ENCODE peak calls at places on chromosomes 3 and 15, in eight cellular contexts. One of them, this sample, is unnamed.
A peak's percentile ranks its signal among the peaks of the same experiment; 100 is the strongest.

GRCh38 chr3:46713898-46714552 is 3.6 kb downstream of the PRSS50 start:
- DNase-seq in WERI-Rb-1: no peak
- DNase-seq in astrocyte of the spinal cord: no peak
- DNase-seq in lower lobe of right lung: no peak
- DNase-seq in psoas muscle: peak; percentile 40
- DNase-seq in uterus: no peak
- DNase-seq in RWPE2: peak; percentile 58
- DNase-seq in AG09309: no peak
- DNase-seq in this sample: no peak

GRCh38 chr3:99962703-99963102 is 145.0 kb downstream of the CMSS1 start:
- DNase-seq in WERI-Rb-1: no peak
- DNase-seq in astrocyte of the spinal cord: peak; percentile 77
- DNase-seq in lower lobe of right lung: no peak
- DNase-seq in psoas muscle: no peak
- DNase-seq in uterus: no peak
- DNase-seq in RWPE2: no peak
- DNase-seq in AG09309: peak; percentile 72
- DNase-seq in this sample: no peak

GRCh38 chr3:42513121-42513520 is 10.7 kb downstream of the VIPR1 start:
- DNase-seq in WERI-Rb-1: no peak
- DNase-seq in astrocyte of the spinal cord: no peak
- DNase-seq in lower lobe of right lung: peak; percentile 24
- DNase-seq in psoas muscle: no peak
- DNase-seq in uterus: no peak
- DNase-seq in RWPE2: no peak
- DNase-seq in AG09309: no peak
- DNase-seq in this sample: no peak

GRCh38 chr3:16547958-16548357 is 34.5 kb upstream of the RFTN1 start:
- DNase-seq in WERI-Rb-1: no peak
- DNase-seq in astrocyte of the spinal cord: no peak
- DNase-seq in lower lobe of right lung: no peak
- DNase-seq in psoas muscle: no peak
- DNase-seq in uterus: no peak
- DNase-seq in RWPE2: no peak
- DNase-seq in AG09309: no peak
- DNase-seq in this sample: no peak

GRCh38 chr15:90617668-90618097 is 88.0 kb downstream of the CRTC3 start:
- DNase-seq in WERI-Rb-1: no peak
- DNase-seq in astrocyte of the spinal cord: peak; percentile 40
- DNase-seq in lower lobe of right lung: no peak
- DNase-seq in psoas muscle: peak; percentile 76
- DNase-seq in uterus: no peak
- DNase-seq in RWPE2: no peak
- DNase-seq in AG09309: no peak
- DNase-seq in this sample: no peak

GRCh38 chr3:8152826-8153418 is 348.7 kb upstream of the LMCD1 start:
- DNase-seq in WERI-Rb-1: no peak
- DNase-seq in astrocyte of the spinal cord: no peak
- DNase-seq in lower lobe of right lung: no peak
- DNase-seq in psoas muscle: no peak
- DNase-seq in uterus: no peak
- DNase-seq in RWPE2: no peak
- DNase-seq in AG09309: no peak
- DNase-seq in this sample: no peak

GRCh38 chr3:9225268-9225667 is 24.2 kb downstream of the SRGAP3 start:
- DNase-seq in WERI-Rb-1: no peak
- DNase-seq in astrocyte of the spinal cord: no peak
- DNase-seq in lower lobe of right lung: no peak
- DNase-seq in psoas muscle: no peak
- DNase-seq in uterus: no peak
- DNase-seq in RWPE2: no peak
- DNase-seq in AG09309: no peak
- DNase-seq in this sample: no peak

GRCh38 chr15:70149667-70150404 is 52.1 kb upstream of the TLE3 start:
- DNase-seq in WERI-Rb-1: no peak
- DNase-seq in astrocyte of the spinal cord: peak; percentile 50
- DNase-seq in lower lobe of right lung: no peak
- DNase-seq in psoas muscle: no peak
- DNase-seq in uterus: no peak
- DNase-seq in RWPE2: no peak
- DNase-seq in AG09309: no peak
- DNase-seq in this sample: no peak

GRCh38 chr3:115814778-115815380 is 191.6 kb downstream of the GAP43 start:
- DNase-seq in WERI-Rb-1: peak; percentile 69
- DNase-seq in astrocyte of the spinal cord: peak; percentile 80
- DNase-seq in lower lobe of right lung: peak; percentile 62
- DNase-seq in psoas muscle: peak; percentile 74
- DNase-seq in uterus: peak; percentile 72
- DNase-seq in RWPE2: no peak
- DNase-seq in AG09309: no peak
- DNase-seq in this sample: peak; percentile 67

GRCh38 chr3:40079203-40079844 is 230.2 kb upstream of the EIF1B start:
- DNase-seq in WERI-Rb-1: no peak
- DNase-seq in astrocyte of the spinal cord: peak; percentile 70
- DNase-seq in lower lobe of right lung: no peak
- DNase-seq in psoas muscle: no peak
- DNase-seq in uterus: no peak
- DNase-seq in RWPE2: no peak
- DNase-seq in AG09309: peak; percentile 73
- DNase-seq in this sample: no peak

GRCh38 chr3:120113128-120114116 is 19.2 kb upstream of the GSK3B start:
- DNase-seq in WERI-Rb-1: no peak
- DNase-seq in astrocyte of the spinal cord: peak; percentile 63
- DNase-seq in lower lobe of right lung: no peak
- DNase-seq in psoas muscle: no peak
- DNase-seq in uterus: no peak
- DNase-seq in RWPE2: no peak
- DNase-seq in AG09309: no peak
- DNase-seq in this sample: no peak

GRCh38 chr3:45218578-45219390 is 7.3 kb downstream of the TMEM158 start:
- DNase-seq in WERI-Rb-1: no peak
- DNase-seq in astrocyte of the spinal cord: peak; percentile 64
- DNase-seq in lower lobe of right lung: no peak
- DNase-seq in psoas muscle: no peak
- DNase-seq in uterus: peak; percentile 68
- DNase-seq in RWPE2: no peak
- DNase-seq in AG09309: no peak
- DNase-seq in this sample: no peak

GRCh38 chr3:7272203-7272602 is 411.3 kb downstream of the GRM7 start:
- DNase-seq in WERI-Rb-1: no peak
- DNase-seq in astrocyte of the spinal cord: no peak
- DNase-seq in lower lobe of right lung: no peak
- DNase-seq in psoas muscle: no peak
- DNase-seq in uterus: no peak
- DNase-seq in RWPE2: no peak
- DNase-seq in AG09309: no peak
- DNase-seq in this sample: no peak

GRCh38 chr15:74345051-74345450 is 22.4 kb downstream of the CYP11A1 start:
- DNase-seq in WERI-Rb-1: no peak
- DNase-seq in astrocyte of the spinal cord: peak; percentile 38
- DNase-seq in lower lobe of right lung: peak; percentile 24
- DNase-seq in psoas muscle: no peak
- DNase-seq in uterus: no peak
- DNase-seq in RWPE2: no peak
- DNase-seq in AG09309: no peak
- DNase-seq in this sample: no peak

GRCh38 chr15:68602484-68603240 is 23.9 kb downstream of the CORO2B start:
- DNase-seq in WERI-Rb-1: peak; percentile 61
- DNase-seq in astrocyte of the spinal cord: no peak
- DNase-seq in lower lobe of right lung: no peak
- DNase-seq in psoas muscle: no peak
- DNase-seq in uterus: no peak
- DNase-seq in RWPE2: no peak
- DNase-seq in AG09309: no peak
- DNase-seq in this sample: no peak

GRCh38 chr15:75327005-75327404 is 8.9 kb upstream of the COMMD4 start:
- DNase-seq in WERI-Rb-1: no peak
- DNase-seq in astrocyte of the spinal cord: no peak
- DNase-seq in lower lobe of right lung: no peak
- DNase-seq in psoas muscle: no peak
- DNase-seq in uterus: no peak
- DNase-seq in RWPE2: no peak
- DNase-seq in AG09309: no peak
- DNase-seq in this sample: no peak

GRCh38 chr3:194890086-194890485 is 204.4 kb downstream of the FAM43A start:
- DNase-seq in WERI-Rb-1: no peak
- DNase-seq in astrocyte of the spinal cord: no peak
- DNase-seq in lower lobe of right lung: no peak
- DNase-seq in psoas muscle: no peak
- DNase-seq in uterus: no peak
- DNase-seq in RWPE2: no peak
- DNase-seq in AG09309: no peak
- DNase-seq in this sample: no peak

GRCh38 chr3:184749168-184749744 is 37.4 kb upstream of the MAGEF1 start:
- DNase-seq in WERI-Rb-1: no peak
- DNase-seq in astrocyte of the spinal cord: no peak
- DNase-seq in lower lobe of right lung: no peak
- DNase-seq in psoas muscle: no peak
- DNase-seq in uterus: no peak
- DNase-seq in RWPE2: no peak
- DNase-seq in AG09309: no peak
- DNase-seq in this sample: no peak

GRCh38 chr3:159210336-159210735 is 408.5 kb downstream of the MFSD1 start:
- DNase-seq in WERI-Rb-1: no peak
- DNase-seq in astrocyte of the spinal cord: no peak
- DNase-seq in lower lobe of right lung: no peak
- DNase-seq in psoas muscle: no peak
- DNase-seq in uterus: no peak
- DNase-seq in RWPE2: no peak
- DNase-seq in AG09309: no peak
- DNase-seq in this sample: no peak

GRCh38 chr3:144744473-144744872 is 772.9 kb downstream of the DIPK2A start:
- DNase-seq in WERI-Rb-1: no peak
- DNase-seq in astrocyte of the spinal cord: no peak
- DNase-seq in lower lobe of right lung: no peak
- DNase-seq in psoas muscle: no peak
- DNase-seq in uterus: no peak
- DNase-seq in RWPE2: no peak
- DNase-seq in AG09309: no peak
- DNase-seq in this sample: no peak

GRCh38 chr3:144743325-144743724 is 771.7 kb downstream of the DIPK2A start:
- DNase-seq in WERI-Rb-1: no peak
- DNase-seq in astrocyte of the spinal cord: no peak
- DNase-seq in lower lobe of right lung: no peak
- DNase-seq in psoas muscle: no peak
- DNase-seq in uterus: no peak
- DNase-seq in RWPE2: no peak
- DNase-seq in AG09309: no peak
- DNase-seq in this sample: no peak

GRCh38 chr3:144746631-144747030 is 775.0 kb downstream of the DIPK2A start:
- DNase-seq in WERI-Rb-1: no peak
- DNase-seq in astrocyte of the spinal cord: no peak
- DNase-seq in lower lobe of right lung: no peak
- DNase-seq in psoas muscle: no peak
- DNase-seq in uterus: no peak
- DNase-seq in RWPE2: no peak
- DNase-seq in AG09309: no peak
- DNase-seq in this sample: no peak
- H3K4me3 ChIP-seq in WERI-Rb-1: no peak overlapping the region
- H3K4me3 ChIP-seq in astrocyte of the spinal cord: no peak overlapping the region
- H3K4me3 ChIP-seq in lower lobe of right lung: no peak overlapping the region
- H3K4me3 ChIP-seq in psoas muscle: no peak overlapping the region
- H3K4me3 ChIP-seq in uterus: no peak overlapping the region
- H3K4me3 ChIP-seq in RWPE2: no peak overlapping the region
- H3K4me3 ChIP-seq in AG09309: no peak overlapping the region
- H3K4me3 ChIP-seq in this sample: no peak overlapping the region

DNA sequence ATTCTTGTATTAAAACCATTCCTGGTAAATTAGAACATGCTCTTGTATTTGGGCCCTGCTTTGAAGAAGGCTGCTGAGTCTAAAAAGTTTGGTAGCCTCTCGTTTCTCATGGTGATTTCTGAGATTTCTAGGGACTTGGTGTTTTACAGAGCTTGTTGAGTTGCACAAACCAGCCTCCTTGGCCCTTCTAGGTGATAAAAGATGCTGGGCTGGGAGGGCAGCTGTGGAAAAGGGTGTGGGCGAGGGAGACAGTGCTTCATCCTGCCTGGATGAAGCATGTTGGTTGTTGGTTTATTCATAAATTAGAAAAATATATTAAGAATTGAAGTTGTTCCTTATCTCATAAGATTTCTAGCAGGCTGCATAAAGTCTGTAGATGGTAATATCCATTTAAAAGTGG is 151.7 kb downstream of the IGF1R start:
- DNase-seq in WERI-Rb-1: no peak
- DNase-seq in astrocyte of the spinal cord: peak; percentile 46
- DNase-seq in lower lobe of right lung: no peak
- DNase-seq in psoas muscle: no peak
- DNase-seq in uterus: no peak
- DNase-seq in RWPE2: no peak
- DNase-seq in AG09309: no peak
- DNase-seq in this sample: no peak
- H3K4me3 ChIP-seq in WERI-Rb-1: peak overlapping the region; percentile 32
- H3K4me3 ChIP-seq in astrocyte of the spinal cord: no peak overlapping the region
- H3K4me3 ChIP-seq in lower lobe of right lung: no peak overlapping the region
- H3K4me3 ChIP-seq in psoas muscle: peak overlapping the region; percentile 46
- H3K4me3 ChIP-seq in uterus: no peak overlapping the region
- H3K4me3 ChIP-seq in RWPE2: no peak overlapping the region
- H3K4me3 ChIP-seq in AG09309: no peak overlapping the region
- H3K4me3 ChIP-seq in this sample: no peak overlapping the region

DNA sequence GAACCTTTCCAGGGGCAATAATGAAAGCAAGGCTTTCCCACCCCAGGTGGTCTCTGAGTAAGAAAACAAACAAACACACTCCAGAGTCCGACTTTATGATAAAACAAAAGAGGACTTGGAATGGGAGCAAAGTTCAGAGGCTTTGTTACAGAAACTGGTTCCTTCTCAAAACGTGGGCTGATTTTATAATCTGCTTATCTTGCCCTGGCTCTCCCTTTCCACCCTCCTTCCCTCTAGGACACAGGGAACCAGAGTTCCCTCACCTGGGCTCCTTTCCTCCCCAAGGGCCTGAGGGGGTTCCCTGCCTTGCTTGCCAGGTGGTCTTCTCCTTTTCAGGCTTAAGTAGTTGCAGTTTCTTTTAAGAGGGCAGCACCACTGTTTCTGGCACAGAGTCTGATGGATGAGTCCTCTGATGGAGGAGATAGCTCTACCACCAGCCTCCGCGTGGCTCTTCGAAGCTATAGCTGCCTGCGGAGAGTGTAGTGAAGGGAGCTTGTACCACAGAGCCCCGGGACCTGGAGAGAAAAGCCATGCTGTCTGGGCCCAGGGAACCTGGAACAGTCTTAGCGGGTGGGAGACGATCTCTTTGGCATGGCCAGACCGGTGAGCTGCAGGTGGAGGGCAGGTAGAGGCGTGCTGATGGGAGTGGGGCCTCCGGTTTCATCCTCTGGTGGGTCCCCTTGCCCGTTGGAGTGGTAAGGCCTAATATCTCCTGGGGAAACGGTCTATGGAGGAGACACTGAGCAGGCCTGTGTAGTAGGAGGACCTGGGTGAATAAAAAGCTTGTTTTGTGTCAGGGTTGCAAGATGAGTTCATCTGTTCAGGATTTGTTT is 68.7 kb downstream of the SMAD6 start:
- DNase-seq in WERI-Rb-1: no peak
- DNase-seq in astrocyte of the spinal cord: no peak
- DNase-seq in lower lobe of right lung: no peak
- DNase-seq in psoas muscle: peak; percentile 8
- DNase-seq in uterus: no peak
- DNase-seq in RWPE2: no peak
- DNase-seq in AG09309: no peak
- DNase-seq in this sample: no peak
- H3K4me3 ChIP-seq in WERI-Rb-1: no peak overlapping the region
- H3K4me3 ChIP-seq in astrocyte of the spinal cord: no peak overlapping the region
- H3K4me3 ChIP-seq in lower lobe of right lung: no peak overlapping the region
- H3K4me3 ChIP-seq in psoas muscle: no peak overlapping the region
- H3K4me3 ChIP-seq in uterus: no peak overlapping the region
- H3K4me3 ChIP-seq in RWPE2: no peak overlapping the region
- H3K4me3 ChIP-seq in AG09309: no peak overlapping the region
- H3K4me3 ChIP-seq in this sample: no peak overlapping the region

GRCh38 chr15:85555875-85556617 is 175.6 kb downstream of the AKAP13 start:
- DNase-seq in WERI-Rb-1: no peak
- DNase-seq in astrocyte of the spinal cord: no peak
- DNase-seq in lower lobe of right lung: no peak
- DNase-seq in psoas muscle: no peak
- DNase-seq in uterus: no peak
- DNase-seq in RWPE2: no peak
- DNase-seq in AG09309: no peak
- DNase-seq in this sample: no peak
- H3K4me3 ChIP-seq in WERI-Rb-1: no peak overlapping the region
- H3K4me3 ChIP-seq in astrocyte of the spinal cord: no peak overlapping the region
- H3K4me3 ChIP-seq in lower lobe of right lung: peak overlapping the region; percentile 35
- H3K4me3 ChIP-seq in psoas muscle: no peak overlapping the region
- H3K4me3 ChIP-seq in uterus: no peak overlapping the region
- H3K4me3 ChIP-seq in RWPE2: no peak overlapping the region
- H3K4me3 ChIP-seq in AG09309: no peak overlapping the region
- H3K4me3 ChIP-seq in this sample: no peak overlapping the region

This sample was measured in CD8-positive, alpha-beta T cell.